ENCODE peak calls at places on chromosome 1, in five cellular contexts. F, X, Z, T and I are unnamed samples.

GRCh38 chr1:83799474-83800085 is 199.4 kb downstream of the TTLL7 start:
- DNase-seq in F (no peak), X (peak), Z (no peak), T (no peak), I (no peak)

GRCh38 chr1:65247419-65248359 is 61.7 kb upstream of the DNAJC6 start:
- DNase-seq in F (no peak), X (peak), Z (peak), T (no peak), I (no peak)

GRCh38 chr1:155254714-155255242 is 505 bp downstream of the ENTREP3 start:
- DNase-seq in F (no peak), X (peak), Z (no peak), T (peak), I (no peak)

GRCh38 chr1:9860887-9861286 is 37.1 kb upstream of the CLSTN1 start:
- DNase-seq in F (no peak), X (no peak), Z (no peak), T (no peak), I (no peak)

GRCh38 chr1:239913141-239913585 is 178.5 kb upstream of the FMN2 start:
- DNase-seq in F (no peak), X (no peak), Z (no peak), T (no peak), I (no peak)

GRCh38 chr1:223250632-223251015 is 107.6 kb upstream of the TLR5 start:
- DNase-seq in F (no peak), X (no peak), Z (no peak), T (no peak), I (no peak)

GRCh38 chr1:228010921-228011320 is 4.1 kb downstream of the WNT3A start:
- DNase-seq in F (no peak), X (no peak), Z (no peak), T (no peak), I (no peak)

GRCh38 chr1:165580931-165581871 is 37.4 kb downstream of the LRRC52 start:
- DNase-seq in F (no peak), X (peak), Z (peak), T (peak), I (no peak)

GRCh38 chr1:74467786-74468377 is 44.5 kb downstream of the LRRC53 start:
- DNase-seq in F (no peak), X (no peak), Z (peak), T (no peak), I (no peak)

GRCh38 chr1:116556289-116557006 is 14.4 kb downstream of the CD58 start:
- DNase-seq in F (no peak), X (peak), Z (peak), T (peak), I (peak)

GRCh38 chr1:228190778-228191177 is 17.1 kb upstream of the OBSCN start:
- DNase-seq in F (no peak), X (no peak), Z (no peak), T (no peak), I (no peak)